ENCODE peak calls at places on chromosomes 4 and X, in six cellular contexts. One of them, this sample, is unnamed.

GRCh38 chr4:78672441-78672815 is 103.7 kb upstream of the BMP2K start:
- DNase-seq in SK-MEL-5: no peak
- DNase-seq in substantia nigra: no peak
- DNase-seq in M059J: no peak
- DNase-seq in germinal center: no peak
- DNase-seq in psoas muscle: no peak
- DNase-seq in this sample: no peak

GRCh38 chr4:77399831-77400230 is 205.8 kb upstream of the CXCL13 start:
- DNase-seq in SK-MEL-5: no peak
- DNase-seq in substantia nigra: no peak
- DNase-seq in M059J: no peak
- DNase-seq in germinal center: no peak
- DNase-seq in psoas muscle: no peak
- DNase-seq in this sample: no peak

GRCh38 chr4:33302298-33302697 is 2582.1 kb downstream of the PCDH7 start:
- DNase-seq in SK-MEL-5: no peak
- DNase-seq in substantia nigra: no peak
- DNase-seq in M059J: peak
- DNase-seq in germinal center: no peak
- DNase-seq in psoas muscle: no peak
- DNase-seq in this sample: no peak

GRCh38 chr4:159075531-159075932 is 27.3 kb upstream of the RAPGEF2 start:
- DNase-seq in SK-MEL-5: no peak
- DNase-seq in substantia nigra: no peak
- DNase-seq in M059J: peak
- DNase-seq in germinal center: no peak
- DNase-seq in psoas muscle: no peak
- DNase-seq in this sample: no peak

GRCh38 chrX:106957856-106958255 is 37.7 kb downstream of the CLDN2 start:
- DNase-seq in SK-MEL-5: no peak
- DNase-seq in substantia nigra: no peak
- DNase-seq in M059J: no peak
- DNase-seq in germinal center: no peak
- DNase-seq in psoas muscle: no peak
- DNase-seq in this sample: no peak

GRCh38 chr4:10075158-10075863 is 41.3 kb downstream of the WDR1 start:
- DNase-seq in SK-MEL-5: no peak
- DNase-seq in substantia nigra: no peak
- DNase-seq in M059J: no peak
- DNase-seq in germinal center: no peak
- DNase-seq in psoas muscle: no peak
- DNase-seq in this sample: no peak

GRCh38 chr4:67393699-67394281 is 151.5 kb downstream of the CENPC start:
- DNase-seq in SK-MEL-5: peak
- DNase-seq in substantia nigra: no peak
- DNase-seq in M059J: peak
- DNase-seq in germinal center: peak
- DNase-seq in psoas muscle: no peak
- DNase-seq in this sample: no peak

GRCh38 chr4:145936142-145937020 is 2.2 kb downstream of the ZNF827 start:
- DNase-seq in SK-MEL-5: peak
- DNase-seq in substantia nigra: peak
- DNase-seq in M059J: peak
- DNase-seq in germinal center: peak
- DNase-seq in psoas muscle: peak
- DNase-seq in this sample: peak

GRCh38 chr4:112514449-112515277 is 1.3 kb downstream of the NEUROG2 start:
- DNase-seq in SK-MEL-5: peak
- DNase-seq in substantia nigra: no peak
- DNase-seq in M059J: peak
- DNase-seq in germinal center: no peak
- DNase-seq in psoas muscle: no peak
- DNase-seq in this sample: no peak

GRCh38 chr4:88753658-88754431 is 56.2 kb upstream of the NAP1L5 start:
- DNase-seq in SK-MEL-5: no peak
- DNase-seq in substantia nigra: no peak
- DNase-seq in M059J: no peak
- DNase-seq in germinal center: no peak
- DNase-seq in psoas muscle: no peak
- DNase-seq in this sample: no peak

GRCh38 chr4:48315728-48316630 is 25.4 kb upstream of the SLAIN2 start:
- DNase-seq in SK-MEL-5: peak
- DNase-seq in substantia nigra: no peak
- DNase-seq in M059J: peak
- DNase-seq in germinal center: peak
- DNase-seq in psoas muscle: no peak
- DNase-seq in this sample: no peak

GRCh38 chrX:122572461-122572860 is 611.6 kb upstream of the GRIA3 start:
- DNase-seq in SK-MEL-5: no peak
- DNase-seq in substantia nigra: no peak
- DNase-seq in M059J: peak
- DNase-seq in germinal center: no peak
- DNase-seq in psoas muscle: no peak
- DNase-seq in this sample: no peak

GRCh38 chr4:83552924-83553323 is 17.0 kb downstream of the GPAT3 start:
- DNase-seq in SK-MEL-5: no peak
- DNase-seq in substantia nigra: no peak
- DNase-seq in M059J: peak
- DNase-seq in germinal center: no peak
- DNase-seq in psoas muscle: no peak
- DNase-seq in this sample: no peak

GRCh38 chr4:124060261-124060918 is 652.1 kb downstream of the ANKRD50 start:
- DNase-seq in SK-MEL-5: no peak
- DNase-seq in substantia nigra: no peak
- DNase-seq in M059J: peak
- DNase-seq in germinal center: no peak
- DNase-seq in psoas muscle: peak
- DNase-seq in this sample: no peak

GRCh38 chrX:79572566-79572965 is 205.4 kb upstream of the ITM2A start:
- DNase-seq in SK-MEL-5: no peak
- DNase-seq in substantia nigra: no peak
- DNase-seq in M059J: no peak
- DNase-seq in germinal center: no peak
- DNase-seq in psoas muscle: no peak
- DNase-seq in this sample: no peak

GRCh38 chrX:71199252-71199651 is 23.8 kb upstream of the GJB1 start:
- DNase-seq in SK-MEL-5: no peak
- DNase-seq in substantia nigra: no peak
- DNase-seq in M059J: no peak
- DNase-seq in germinal center: no peak
- DNase-seq in psoas muscle: no peak
- DNase-seq in this sample: no peak

GRCh38 chrX:65595460-65595876 is 60.9 kb upstream of the LAS1L start:
- DNase-seq in SK-MEL-5: peak
- DNase-seq in substantia nigra: peak
- DNase-seq in M059J: peak
- DNase-seq in germinal center: peak
- DNase-seq in psoas muscle: peak
- DNase-seq in this sample: peak

GRCh38 chr4:81069706-81070331 is 39.3 kb downstream of the BMP3 start:
- DNase-seq in SK-MEL-5: peak
- DNase-seq in substantia nigra: peak
- DNase-seq in M059J: peak
- DNase-seq in germinal center: peak
- DNase-seq in psoas muscle: peak
- DNase-seq in this sample: peak

GRCh38 chr4:172996571-172997216 is 171.9 kb upstream of the GALNT7 start:
- DNase-seq in SK-MEL-5: no peak
- DNase-seq in substantia nigra: no peak
- DNase-seq in M059J: peak
- DNase-seq in germinal center: no peak
- DNase-seq in psoas muscle: no peak
- DNase-seq in this sample: no peak

GRCh38 chr4:89193828-89194227 is 82.5 kb downstream of the TIGD2 start:
- DNase-seq in SK-MEL-5: no peak
- DNase-seq in substantia nigra: no peak
- DNase-seq in M059J: no peak
- DNase-seq in germinal center: no peak
- DNase-seq in psoas muscle: no peak
- DNase-seq in this sample: no peak

GRCh38 chr4:95508421-95508820 is 40.4 kb downstream of the UNC5C start:
- DNase-seq in SK-MEL-5: no peak
- DNase-seq in substantia nigra: no peak
- DNase-seq in M059J: peak
- DNase-seq in germinal center: no peak
- DNase-seq in psoas muscle: no peak
- DNase-seq in this sample: no peak

GRCh38 chr4:10074767-10075105 is 41.9 kb downstream of the WDR1 start:
- DNase-seq in SK-MEL-5: peak
- DNase-seq in substantia nigra: no peak
- DNase-seq in M059J: peak
- DNase-seq in germinal center: no peak
- DNase-seq in psoas muscle: no peak
- DNase-seq in this sample: no peak

GRCh38 chrX:64580035-64580434 is 184.8 kb upstream of the MTMR8 start:
- DNase-seq in SK-MEL-5: no peak
- DNase-seq in substantia nigra: no peak
- DNase-seq in M059J: no peak
- DNase-seq in germinal center: no peak
- DNase-seq in psoas muscle: no peak
- DNase-seq in this sample: no peak

GRCh38 chr4:3449574-3450534 is 8.1 kb downstream of the HGFAC start:
- DNase-seq in SK-MEL-5: no peak
- DNase-seq in substantia nigra: no peak
- DNase-seq in M059J: no peak
- DNase-seq in germinal center: no peak
- DNase-seq in psoas muscle: no peak
- DNase-seq in this sample: no peak

GRCh38 chr4:57131849-57132745 is 21.9 kb upstream of the IGFBP7 start:
- DNase-seq in SK-MEL-5: no peak
- DNase-seq in substantia nigra: no peak
- DNase-seq in M059J: no peak
- DNase-seq in germinal center: no peak
- DNase-seq in psoas muscle: no peak
- DNase-seq in this sample: peak

GRCh38 chr4:26356067-26356466 is 35.3 kb downstream of the RBPJ start:
- DNase-seq in SK-MEL-5: no peak
- DNase-seq in substantia nigra: no peak
- DNase-seq in M059J: peak
- DNase-seq in germinal center: no peak
- DNase-seq in psoas muscle: no peak
- DNase-seq in this sample: no peak

GRCh38 chr4:17132226-17132625 is 233.8 kb upstream of the LDB2 start:
- DNase-seq in SK-MEL-5: no peak
- DNase-seq in substantia nigra: no peak
- DNase-seq in M059J: no peak
- DNase-seq in germinal center: no peak
- DNase-seq in psoas muscle: no peak
- DNase-seq in this sample: no peak

GRCh38 chrX:24981030-24981429 is 34.7 kb downstream of the ARX start:
- DNase-seq in SK-MEL-5: no peak
- DNase-seq in substantia nigra: no peak
- DNase-seq in M059J: no peak
- DNase-seq in germinal center: no peak
- DNase-seq in psoas muscle: no peak
- DNase-seq in this sample: no peak

GRCh38 chr4:160276785-160277325 is 1174.0 kb downstream of the RAPGEF2 start:
- DNase-seq in SK-MEL-5: no peak
- DNase-seq in substantia nigra: no peak
- DNase-seq in M059J: no peak
- DNase-seq in germinal center: no peak
- DNase-seq in psoas muscle: no peak
- DNase-seq in this sample: no peak

GRCh38 chr4:114091546-114091945 is 112.1 kb upstream of the ARSJ start:
- DNase-seq in SK-MEL-5: no peak
- DNase-seq in substantia nigra: no peak
- DNase-seq in M059J: no peak
- DNase-seq in germinal center: no peak
- DNase-seq in psoas muscle: no peak
- DNase-seq in this sample: no peak

GRCh38 chrX:138945219-138945618 is 233.7 kb upstream of the FGF13 start:
- DNase-seq in SK-MEL-5: no peak
- DNase-seq in substantia nigra: no peak
- DNase-seq in M059J: peak
- DNase-seq in germinal center: no peak
- DNase-seq in psoas muscle: no peak
- DNase-seq in this sample: no peak

GRCh38 chr4:3017504-3017903 is 54.1 kb downstream of the GRK4 start:
- DNase-seq in SK-MEL-5: no peak
- DNase-seq in substantia nigra: no peak
- DNase-seq in M059J: peak
- DNase-seq in germinal center: no peak
- DNase-seq in psoas muscle: no peak
- DNase-seq in this sample: no peak

GRCh38 chr4:8336412-8337075 is 67.0 kb downstream of the HTRA3 start:
- DNase-seq in SK-MEL-5: no peak
- DNase-seq in substantia nigra: no peak
- DNase-seq in M059J: peak
- DNase-seq in germinal center: no peak
- DNase-seq in psoas muscle: no peak
- DNase-seq in this sample: no peak

GRCh38 chr4:150578745-150579470 is 3.0 kb upstream of the MAB21L2 start:
- DNase-seq in SK-MEL-5: no peak
- DNase-seq in substantia nigra: no peak
- DNase-seq in M059J: peak
- DNase-seq in germinal center: no peak
- DNase-seq in psoas muscle: no peak
- DNase-seq in this sample: no peak

GRCh38 chrX:69231903-69232302 is 66.7 kb upstream of the PJA1 start:
- DNase-seq in SK-MEL-5: no peak
- DNase-seq in substantia nigra: no peak
- DNase-seq in M059J: peak
- DNase-seq in germinal center: no peak
- DNase-seq in psoas muscle: no peak
- DNase-seq in this sample: no peak

GRCh38 chr4:139814285-139815015 is 148.8 kb downstream of the MGST2 start:
- DNase-seq in SK-MEL-5: peak
- DNase-seq in substantia nigra: no peak
- DNase-seq in M059J: peak
- DNase-seq in germinal center: no peak
- DNase-seq in psoas muscle: no peak
- DNase-seq in this sample: no peak